ENCODE peak calls at places on chromosomes 7 and 10, in five cellular contexts. L is astrocyte, V is GM12878, I is esophagus squamous epithelium, D is cardiac muscle cell. S is an unnamed sample. For H3K4me1, the result is how much of the 10 kb centered on the place peaks cover.

GRCh38 chr7:48786951-48787350 is 137.4 kb upstream of the CDC14C start:
- DNase-seq in L (no peak), V (no peak), I (no peak), D (no peak), S (no peak)

GRCh38 chr10:11874568-11875182 is 51.5 kb downstream of the PROSER2 start:
- DNase-seq in L (peak), V (peak), I (no peak), D (peak), S (peak)

GRCh38 chr7:50555594-50556140 is 9.5 kb downstream of the DDC start:
- DNase-seq in L (no peak), V (no peak), I (no peak), D (no peak), S (no peak)

GRCh38 chr10:32417906-32418547 is 27.9 kb upstream of the CCDC7 start:
- DNase-seq in L (peak), V (no peak), I (no peak), D (no peak), S (no peak)

GRCh38 chr7:134364619-134365037 is 47.9 kb upstream of the SLC35B4 start:
- DNase-seq in L (peak), V (no peak), I (no peak), D (no peak), S (peak)

GRCh38 chr10:71771821-71772617 is 1.3 kb downstream of the VSIR start:
- DNase-seq in L (peak), V (no peak), I (no peak), D (no peak), S (peak)

GRCh38 chr7:64581391-64581790 is 18.5 kb upstream of the ZNF680 start:
- DNase-seq in L (no peak), V (no peak), I (no peak), D (no peak), S (no peak)

GRCh38 chr7:79868010-79868409 is 266.6 kb upstream of the GNAI1 start:
- DNase-seq in L (no peak), V (no peak), I (no peak), D (no peak), S (no peak)

GRCh38 chr7:127609297-127609696 is 8.6 kb downstream of the PAX4 start:
- DNase-seq in L (no peak), V (no peak), I (no peak), D (no peak), S (no peak)

GRCh38 chr10:103666109-103666508 is 172.6 kb downstream of the NEURL1 start:
- DNase-seq in L (no peak), V (no peak), I (no peak), D (no peak), S (peak)

GRCh38 chr7:923108-924041 is 31.1 kb downstream of the ADAP1 start:
- DNase-seq in L (peak), V (peak), I (peak), D (peak), S (no peak)

GRCh38 chr10:124956764-124957163 is 14.8 kb downstream of the ZRANB1 start:
- DNase-seq in L (no peak), V (no peak), I (no peak), D (no peak), S (no peak)

GRCh38 chr10:124955872-124956271 is 13.9 kb downstream of the ZRANB1 start:
- DNase-seq in L (no peak), V (no peak), I (no peak), D (no peak), S (no peak)

GRCh38 chr10:124953421-124953820 is 11.5 kb downstream of the ZRANB1 start:
- DNase-seq in L (no peak), V (no peak), I (no peak), D (no peak), S (no peak)

GRCh38 chr10:124952123-124952522 is 10.2 kb downstream of the ZRANB1 start:
- DNase-seq in L (no peak), V (no peak), I (no peak), D (no peak), S (no peak)

GRCh38 chr10:124955243-124955642 is 13.3 kb downstream of the ZRANB1 start:
- DNase-seq in L (no peak), V (no peak), I (no peak), D (no peak), S (no peak)
- H3K27ac ChIP-seq in L (no peak), V (no peak), I (no peak), D (no peak), S (no peak)

GRCh38 chr7:137687556-137688280 is 159.1 kb downstream of the DGKI start:
- DNase-seq in L (peak), V (no peak), I (no peak), D (no peak), S (no peak)
- H3K4me1 ChIP-seq in L (under half), V (under half), I (under half), D (under half), S (under half)

GRCh38 chr7:145848691-145849090 is 267.9 kb upstream of the CNTNAP2 start:
- DNase-seq in L (no peak), V (no peak), I (no peak), D (peak), S (no peak)
- TF ChIP-seq CTCF in L (no peak), V (peak), I (no peak), D (peak), S (no peak)

DNA sequence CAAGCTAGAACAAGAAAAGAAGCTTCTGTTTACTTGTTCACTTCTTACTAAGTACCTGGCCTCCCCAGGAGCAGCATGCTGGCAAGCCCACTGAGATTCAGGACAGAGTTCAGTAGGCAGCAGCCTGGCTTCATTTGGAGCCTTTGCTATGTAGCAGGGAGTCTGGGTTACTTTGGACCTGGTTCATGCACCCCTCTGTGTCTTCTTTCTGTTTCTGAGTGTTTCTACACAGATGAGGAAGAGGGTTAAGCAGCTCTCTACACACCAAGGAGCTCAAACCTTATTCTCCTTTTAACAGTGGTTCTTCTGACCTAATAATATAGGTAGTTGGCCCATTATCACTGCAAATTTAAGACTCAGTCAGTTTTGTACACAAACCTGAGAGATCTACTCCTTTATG is 152.9 kb downstream of the ARID5B start:
- DNase-seq in L (no peak), V (no peak), I (no peak), D (no peak), S (no peak)
- H3K27ac ChIP-seq in L (no peak), V (peak), I (peak), D (no peak), S (no peak)

GRCh38 chr10:95456486-95456885 is 104.7 kb downstream of the SORBS1 start:
- DNase-seq in L (no peak), V (no peak), I (no peak), D (no peak), S (peak)
- H3K4me1 ChIP-seq in L (under half), V (under half), I (under half), D (under half), S (under half)

GRCh38 chr7:132164558-132165130 is 411.6 kb downstream of the PLXNA4 start:
- DNase-seq in L (no peak), V (no peak), I (no peak), D (peak), S (no peak)

GRCh38 chr7:132171130-132171576 is 405.1 kb downstream of the PLXNA4 start:
- DNase-seq in L (no peak), V (no peak), I (no peak), D (no peak), S (no peak)

GRCh38 chr7:132168239-132168638 is 408.0 kb downstream of the PLXNA4 start:
- DNase-seq in L (no peak), V (no peak), I (no peak), D (no peak), S (no peak)

DNA sequence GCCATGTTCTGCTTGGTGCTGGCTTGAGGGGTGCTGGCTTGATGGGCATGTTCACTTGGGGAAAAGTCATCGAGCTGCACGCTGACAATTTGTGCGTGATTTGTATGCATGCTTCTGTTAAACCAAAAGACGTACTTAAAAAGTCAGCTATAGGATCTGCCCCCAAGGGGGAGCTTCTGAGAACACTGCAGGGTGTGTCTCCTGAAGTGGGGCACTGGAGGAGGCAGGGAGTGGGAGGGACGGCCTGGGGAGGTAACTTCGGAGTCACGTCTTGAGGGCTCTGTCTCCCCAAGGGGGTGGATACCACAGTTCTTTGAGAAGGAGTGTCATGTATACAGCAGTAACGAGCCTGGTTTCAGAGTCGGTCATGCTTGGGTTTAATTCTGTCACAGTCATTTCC is 406.5 kb downstream of the PLXNA4 start:
- DNase-seq in L (no peak), V (no peak), I (no peak), D (no peak), S (no peak)
- TF ChIP-seq CTCF in L (no peak), V (no peak), I (no peak), D (no peak), S (peak)

GRCh38 chr10:63434866-63435854 is 30.6 kb downstream of the JMJD1C start:
- DNase-seq in L (peak), V (no peak), I (no peak), D (no peak), S (peak)

GRCh38 chr10:63430091-63430998 is 35.4 kb downstream of the JMJD1C start:
- DNase-seq in L (peak), V (no peak), I (no peak), D (no peak), S (peak)

GRCh38 chr10:63430999-63431356 is 34.8 kb downstream of the JMJD1C start:
- DNase-seq in L (no peak), V (no peak), I (no peak), D (no peak), S (no peak)

GRCh38 chr10:63429280-63429679 is 36.5 kb downstream of the JMJD1C start:
- DNase-seq in L (peak), V (no peak), I (no peak), D (no peak), S (peak)

GRCh38 chr10:63431962-63432797 is 33.6 kb downstream of the JMJD1C start:
- DNase-seq in L (peak), V (peak), I (no peak), D (no peak), S (no peak)
- H3K27ac ChIP-seq in L (peak), V (peak), I (no peak), D (peak), S (peak)

GRCh38 chr10:44989621-44990301 is 11.0 kb upstream of the ZNF22 start:
- DNase-seq in L (no peak), V (no peak), I (no peak), D (no peak), S (no peak)
- H3K4me1 ChIP-seq in L (under half), V (under half), I (half or more), D (under half), S (under half)

DNA sequence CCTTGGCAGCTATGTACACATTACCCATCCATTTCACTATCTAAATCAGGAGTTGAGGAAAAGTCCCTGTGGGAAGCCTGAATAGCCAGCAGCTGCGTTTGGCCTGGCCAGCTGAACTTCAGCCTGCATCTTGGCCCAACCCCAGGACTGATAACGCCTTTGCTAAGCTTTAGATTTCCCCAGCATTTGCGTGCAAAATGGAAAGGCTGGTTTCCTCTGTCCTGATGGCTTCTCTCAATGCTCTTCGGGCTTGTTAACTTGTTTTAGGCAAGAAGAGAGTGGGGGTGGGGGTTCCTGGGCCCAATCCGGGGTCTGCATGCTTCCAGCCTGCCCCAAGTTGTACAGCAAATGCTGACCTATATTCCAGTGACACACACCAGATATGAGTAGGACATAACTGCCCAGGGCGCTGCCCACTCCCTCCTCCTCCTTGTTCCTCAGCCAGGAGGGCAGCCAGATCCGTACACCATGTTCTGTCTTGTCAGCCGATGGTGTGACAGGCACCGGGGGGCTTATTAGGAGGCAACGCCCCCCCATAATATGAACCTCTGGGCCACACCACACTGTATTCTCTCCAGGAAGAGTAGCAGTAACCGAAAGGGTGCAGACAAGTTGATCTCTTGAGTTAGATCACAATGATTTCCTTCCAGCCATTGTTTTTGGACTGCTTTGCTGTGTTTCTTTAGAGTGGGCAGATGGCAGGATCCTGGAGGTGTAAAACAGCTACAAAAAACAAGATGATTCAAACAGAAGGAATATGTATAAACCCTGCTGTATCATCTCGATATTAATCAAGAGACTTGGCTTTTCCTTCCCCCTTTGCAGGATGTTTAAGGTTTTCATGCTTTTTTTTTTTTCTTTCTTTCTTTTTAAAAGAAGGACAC is 339.0 kb downstream of the RNLS start:
- DNase-seq in L (peak), V (no peak), I (no peak), D (peak), S (no peak)
- TF ChIP-seq CTCF in L (no peak), V (no peak), I (no peak), D (no peak), S (no peak)